ENCODE peak calls at places on chromosomes 16 and 17, in eight cellular contexts. A is fibroblast of the conjunctiva, L is ELR, R is HT-29, T is stomach, X is Karpas-422, N is SW480, W is cardiac septum. F is an unnamed sample.

GRCh38 chr16:86566601-86566965 is at the start of gene FOXC2:
- DNase-seq in X (no peak), A (peak; percentile 89), R (no peak), L (peak; percentile 97), T (peak; percentile 54), W (peak; percentile 87), N (no peak), F (peak; percentile 80)

GRCh38 chr17:75535119-75535537 is 9.6 kb downstream of the LLGL2 start:
- DNase-seq in A (no peak), R (no peak), N (peak; percentile 95), L (no peak), T (peak; percentile 53), X (no peak), W (no peak), F (peak; percentile 82)

GRCh38 chr16:70162041-70162451 is 11.5 kb upstream of the CLEC18C start:
- DNase-seq in R (peak; percentile 80), N (peak; percentile 58), L (peak; percentile 87), A (peak; percentile 20), T (no peak), W (peak; percentile 36), X (no peak), F (no peak)

GRCh38 chr17:67675481-67675880 is 42.3 kb upstream of the NOL11 start:
- DNase-seq in X (no peak), W (no peak), L (no peak), A (no peak), T (no peak), N (no peak), R (no peak), F (no peak)

GRCh38 chr17:44354582-44355309 is 8.9 kb downstream of the FAM171A2 start:
- DNase-seq in W (no peak), A (no peak), T (no peak), N (no peak), L (no peak), X (peak; percentile 84), R (no peak), F (peak; percentile 86)

GRCh38 chr17:8285270-8286181 is 2.9 kb upstream of the RANGRF start:
- DNase-seq in W (no peak), X (peak; percentile 70), T (peak; percentile 80), N (no peak), R (no peak), A (no peak), L (no peak), F (no peak)

GRCh38 chr17:73420897-73421296 is 109.1 kb upstream of the CDC42EP4 start:
- DNase-seq in N (no peak), X (no peak), W (no peak), L (peak; percentile 88), R (peak; percentile 11), A (no peak), T (no peak), F (no peak)

GRCh38 chr17:80820331-80820730 is 171.3 kb upstream of the CHMP6 start:
- DNase-seq in R (peak; percentile 86), L (no peak), N (no peak), T (no peak), X (no peak), W (peak; percentile 53), A (no peak), F (peak; percentile 33)

GRCh38 chr16:2975161-2975795 is 5.0 kb downstream of the PKMYT1 start:
- DNase-seq in T (no peak), N (no peak), L (no peak), W (no peak), X (no peak), A (no peak), R (no peak), F (no peak)

GRCh38 chr16:1938316-1938715 is 4.7 kb downstream of the MSRB1 start:
- DNase-seq in A (no peak), L (no peak), T (no peak), N (no peak), X (no peak), R (no peak), W (peak; percentile 91), F (no peak)

GRCh38 chr16:48277158-48277557 is 29.8 kb upstream of the ABCC11 start:
- DNase-seq in X (no peak), R (no peak), A (no peak), L (no peak), N (no peak), W (no peak), T (peak; percentile 54), F (no peak)

GRCh38 chr17:29753845-29754439 is 131.2 kb upstream of the CORO6 start:
- DNase-seq in X (peak; percentile 61), R (no peak), A (no peak), W (no peak), N (no peak), L (no peak), T (no peak), F (no peak)

GRCh38 chr16:67805718-67806427 is 487 bp downstream of the RANBP10 start:
- DNase-seq in L (no peak), N (no peak), X (no peak), A (no peak), W (no peak), T (no peak), R (peak; percentile 37), F (no peak)

GRCh38 chr17:80701730-80702129 is 157.1 kb downstream of the RPTOR start:
- DNase-seq in A (no peak), N (no peak), W (no peak), T (no peak), L (no peak), R (no peak), X (no peak), F (no peak)

GRCh38 chr17:30336369-30337171 is 2.7 kb upstream of the TMIGD1 start:
- DNase-seq in A (peak; percentile 24), R (peak; percentile 91), T (peak; percentile 50), W (no peak), L (peak; percentile 77), N (peak; percentile 68), X (peak; percentile 91), F (peak; percentile 78)

GRCh38 chr16:80233097-80233835 is 307.5 kb upstream of the DYNLRB2 start:
- DNase-seq in L (no peak), N (no peak), T (no peak), W (no peak), X (no peak), R (no peak), A (no peak), F (no peak)

GRCh38 chr16:3642397-3643094 is 11.9 kb upstream of the DNASE1 start:
- DNase-seq in R (peak; percentile 89), T (peak; percentile 45), X (no peak), W (no peak), L (peak; percentile 32), N (peak; percentile 59), A (no peak), F (peak; percentile 43)

GRCh38 chr17:48441231-48441711 is 11.3 kb upstream of the SKAP1 start:
- DNase-seq in W (no peak), L (no peak), A (no peak), R (no peak), X (peak; percentile 91), N (peak; percentile 10), T (no peak), F (peak; percentile 69)

GRCh38 chr17:55299890-55300289 is 35.1 kb downstream of the HLF start:
- DNase-seq in T (no peak), X (no peak), A (no peak), R (no peak), L (no peak), W (no peak), N (no peak), F (no peak)

GRCh38 chr16:62041401-62041800 is 5.2 kb upstream of the CDH8 start:
- DNase-seq in A (peak; percentile 6), R (peak; percentile 45), T (no peak), W (no peak), L (peak; percentile 21), N (peak; percentile 26), X (peak; percentile 44), F (no peak)

GRCh38 chr17:31373150-31374082 is 18.1 kb upstream of the RAB11FIP4 start:
- DNase-seq in N (peak; percentile 56), X (peak; percentile 83), A (peak; percentile 52), W (no peak), L (peak; percentile 77), T (no peak), R (peak; percentile 79), F (no peak)

GRCh38 chr16:25109643-25110042 is 1.9 kb upstream of the LCMT1 start:
- DNase-seq in A (peak; percentile 90), R (peak; percentile 77), X (no peak), L (peak; percentile 98), T (no peak), N (peak; percentile 57), W (no peak), F (no peak)

GRCh38 chr17:62750502-62751349 is 57.4 kb downstream of the MARCHF10 start:
- DNase-seq in W (no peak), T (no peak), L (peak; percentile 49), X (no peak), A (no peak), N (no peak), R (no peak), F (no peak)

GRCh38 chr16:53068423-53068833 is 13.6 kb downstream of the CHD9 start:
- DNase-seq in N (no peak), L (no peak), W (no peak), R (no peak), T (no peak), X (no peak), A (no peak), F (no peak)

GRCh38 chr16:87107221-87107620 is 210.0 kb downstream of the C16orf95 start:
- DNase-seq in X (no peak), N (no peak), A (no peak), T (no peak), W (no peak), R (no peak), L (no peak), F (no peak)

GRCh38 chr16:69404275-69404805 is 18.5 kb upstream of the TERF2 start:
- DNase-seq in N (peak; percentile 97), L (peak; percentile 35), T (peak; percentile 69), W (no peak), A (no peak), R (peak; percentile 68), X (no peak), F (no peak)

GRCh38 chr17:42408076-42408475 is 15.0 kb downstream of the CAVIN1 start:
- DNase-seq in W (peak; percentile 80), T (no peak), X (no peak), A (no peak), L (no peak), N (no peak), R (no peak), F (no peak)

GRCh38 chr17:66964930-66965800 is 658 bp downstream of the CACNG4 start:
- DNase-seq in A (no peak), N (no peak), R (peak; percentile 49), T (no peak), W (no peak), L (peak; percentile 26), X (no peak), F (no peak)

GRCh38 chr16:5551909-5552308 is 454.3 kb upstream of the EEF2KMT start:
- DNase-seq in L (no peak), A (no peak), W (no peak), T (no peak), X (peak; percentile 74), R (no peak), N (no peak), F (no peak)

GRCh38 chr16:21023509-21024202 is 123.1 kb downstream of the LYRM1 start:
- DNase-seq in R (no peak), A (no peak), N (no peak), W (no peak), X (no peak), L (no peak), T (peak; percentile 43), F (no peak)

GRCh38 chr16:68190099-68190498 is 45.8 kb downstream of the ESRP2 start:
- DNase-seq in X (no peak), W (no peak), L (no peak), A (no peak), T (no peak), R (no peak), N (no peak), F (no peak)